ENCODE peak calls at places on chromosomes 5 and 9, in four cellular contexts. One of them, this sample, is unnamed.

GRCh38 chr5:180194410-180195345 is 14.3 kb downstream of the RASGEF1C start:
- DNase-seq in K562: no peak
- DNase-seq in GM12878: no peak
- DNase-seq in SK-N-SH: no peak
- DNase-seq in this sample: no peak

GRCh38 chr5:104184264-104184663 is 621.7 kb upstream of the NUDT12 start:
- DNase-seq in SK-N-SH: no peak
- DNase-seq in GM12878: no peak
- DNase-seq in K562: no peak
- DNase-seq in this sample: no peak

GRCh38 chr5:157718529-157718928 is 12.7 kb upstream of the THG1L start:
- DNase-seq in GM12878: peak
- DNase-seq in SK-N-SH: peak
- DNase-seq in K562: peak
- DNase-seq in this sample: no peak

GRCh38 chr9:70563437-70564204 is 149.2 kb upstream of the KLF9 start:
- DNase-seq in K562: no peak
- DNase-seq in GM12878: peak
- DNase-seq in SK-N-SH: no peak
- DNase-seq in this sample: no peak

GRCh38 chr5:116930628-116931027 is 356.0 kb upstream of the SEMA6A start:
- DNase-seq in SK-N-SH: no peak
- DNase-seq in K562: no peak
- DNase-seq in GM12878: no peak
- DNase-seq in this sample: no peak

GRCh38 chr5:65366655-65367054 is 115.1 kb downstream of the ADAMTS6 start:
- DNase-seq in K562: no peak
- DNase-seq in GM12878: no peak
- DNase-seq in SK-N-SH: peak
- DNase-seq in this sample: no peak

GRCh38 chr5:59458966-59459729 is 434.4 kb downstream of the PDE4D start:
- DNase-seq in SK-N-SH: no peak
- DNase-seq in K562: no peak
- DNase-seq in GM12878: no peak
- DNase-seq in this sample: no peak

GRCh38 chr5:141771031-141771430 is 89.0 kb upstream of the ARAP3 start:
- DNase-seq in GM12878: no peak
- DNase-seq in SK-N-SH: no peak
- DNase-seq in K562: peak
- DNase-seq in this sample: no peak

GRCh38 chr9:91179237-91180138 is 182.2 kb downstream of the AUH start:
- DNase-seq in GM12878: no peak
- DNase-seq in K562: no peak
- DNase-seq in SK-N-SH: no peak
- DNase-seq in this sample: no peak

GRCh38 chr9:105157178-105157583 is 87.3 kb upstream of the SLC44A1 start:
- DNase-seq in GM12878: no peak
- DNase-seq in SK-N-SH: peak
- DNase-seq in K562: no peak
- DNase-seq in this sample: no peak

GRCh38 chr9:118000581-118000980 is 296.4 kb downstream of the TLR4 start:
- DNase-seq in SK-N-SH: no peak
- DNase-seq in K562: no peak
- DNase-seq in GM12878: no peak
- DNase-seq in this sample: no peak

GRCh38 chr5:42507451-42508092 is 84.3 kb downstream of the GHR start:
- DNase-seq in K562: no peak
- DNase-seq in GM12878: no peak
- DNase-seq in SK-N-SH: no peak
- DNase-seq in this sample: no peak

GRCh38 chr5:72842816-72843215 is 26.4 kb downstream of the TNPO1 start:
- DNase-seq in K562: no peak
- DNase-seq in GM12878: no peak
- DNase-seq in SK-N-SH: no peak
- DNase-seq in this sample: no peak

GRCh38 chr9:134492281-134492691 is 149.3 kb upstream of the COL5A1 start:
- DNase-seq in SK-N-SH: peak
- DNase-seq in GM12878: no peak
- DNase-seq in K562: no peak
- DNase-seq in this sample: no peak

GRCh38 chr5:169458269-169458668 is 125.3 kb upstream of the SPDL1 start:
- DNase-seq in SK-N-SH: no peak
- DNase-seq in GM12878: no peak
- DNase-seq in K562: no peak
- DNase-seq in this sample: peak

GRCh38 chr5:125005287-125005686 is 258.8 kb upstream of the ZNF608 start:
- DNase-seq in SK-N-SH: peak
- DNase-seq in K562: no peak
- DNase-seq in GM12878: no peak
- DNase-seq in this sample: no peak

GRCh38 chr9:122239722-122240121 is 11.0 kb upstream of the LHX6 start:
- DNase-seq in SK-N-SH: no peak
- DNase-seq in K562: no peak
- DNase-seq in GM12878: no peak
- DNase-seq in this sample: no peak

GRCh38 chr9:130927995-130928900 is 10.8 kb downstream of the FIBCD1 start:
- DNase-seq in GM12878: peak
- DNase-seq in K562: peak
- DNase-seq in SK-N-SH: peak
- DNase-seq in this sample: no peak

GRCh38 chr5:179256229-179257189 is 88.8 kb downstream of the ADAMTS2 start:
- DNase-seq in GM12878: no peak
- DNase-seq in K562: no peak
- DNase-seq in SK-N-SH: peak
- DNase-seq in this sample: no peak

GRCh38 chr5:179762079-179762780 is 29.6 kb downstream of the MAML1 start:
- DNase-seq in GM12878: peak
- DNase-seq in SK-N-SH: peak
- DNase-seq in K562: peak
- DNase-seq in this sample: no peak

GRCh38 chr9:4069457-4070162 is 230.3 kb downstream of the GLIS3 start:
- DNase-seq in SK-N-SH: peak
- DNase-seq in GM12878: no peak
- DNase-seq in K562: no peak
- DNase-seq in this sample: no peak

GRCh38 chr9:90882991-90883600 is 81.5 kb downstream of the SYK start:
- DNase-seq in GM12878: no peak
- DNase-seq in SK-N-SH: no peak
- DNase-seq in K562: no peak
- DNase-seq in this sample: no peak

GRCh38 chr5:87916320-87916719 is 352.3 kb downstream of the TMEM161B start:
- DNase-seq in K562: no peak
- DNase-seq in GM12878: no peak
- DNase-seq in SK-N-SH: no peak
- DNase-seq in this sample: no peak

GRCh38 chr5:54514269-54514668 is 3.3 kb upstream of the SNX18 start:
- DNase-seq in GM12878: no peak
- DNase-seq in K562: no peak
- DNase-seq in SK-N-SH: no peak
- DNase-seq in this sample: no peak

GRCh38 chr9:128702949-128703615 is 779 bp downstream of the PKN3 start:
- DNase-seq in K562: peak
- DNase-seq in SK-N-SH: peak
- DNase-seq in GM12878: no peak
- DNase-seq in this sample: no peak

GRCh38 chr9:73008273-73008672 is 55.4 kb upstream of the ALDH1A1 start:
- DNase-seq in K562: no peak
- DNase-seq in GM12878: no peak
- DNase-seq in SK-N-SH: no peak
- DNase-seq in this sample: no peak

GRCh38 chr9:35635730-35636129 is 15.0 kb downstream of the SIT1 start:
- DNase-seq in GM12878: no peak
- DNase-seq in K562: no peak
- DNase-seq in SK-N-SH: no peak
- DNase-seq in this sample: no peak

GRCh38 chr9:34408173-34408572 is 31.5 kb upstream of the MYORG start:
- DNase-seq in GM12878: no peak
- DNase-seq in K562: no peak
- DNase-seq in SK-N-SH: no peak
- DNase-seq in this sample: no peak

GRCh38 chr9:101751895-101752294 is 13.4 kb upstream of the GRIN3A start:
- DNase-seq in GM12878: no peak
- DNase-seq in SK-N-SH: no peak
- DNase-seq in K562: no peak
- DNase-seq in this sample: no peak

GRCh38 chr9:90939367-90939766 is 137.7 kb downstream of the SYK start:
- DNase-seq in SK-N-SH: no peak
- DNase-seq in GM12878: no peak
- DNase-seq in K562: no peak
- DNase-seq in this sample: no peak

GRCh38 chr5:76972670-76973069 is 19.8 kb downstream of the CRHBP start:
- DNase-seq in K562: no peak
- DNase-seq in GM12878: no peak
- DNase-seq in SK-N-SH: no peak
- DNase-seq in this sample: no peak

GRCh38 chr5:69010443-69010842 is 83.4 kb upstream of the SLC30A5 start:
- DNase-seq in SK-N-SH: no peak
- DNase-seq in K562: no peak
- DNase-seq in GM12878: no peak
- DNase-seq in this sample: no peak

GRCh38 chr9:84315278-84315877 is 25.2 kb downstream of the SLC28A3 start:
- DNase-seq in GM12878: no peak
- DNase-seq in K562: peak
- DNase-seq in SK-N-SH: peak
- DNase-seq in this sample: peak
- TF ChIP-seq NRF1 in GM12878: no peak
- TF ChIP-seq NRF1 in K562: no peak
- TF ChIP-seq NRF1 in SK-N-SH: no peak
- TF ChIP-seq NRF1 in this sample: no peak

GRCh38 chr9:93684161-93684765 is 107.9 kb downstream of the PHF2 start:
- DNase-seq in GM12878: no peak
- DNase-seq in K562: no peak
- DNase-seq in SK-N-SH: no peak
- DNase-seq in this sample: no peak

GRCh38 chr9:93684806-93685553 is 108.6 kb downstream of the PHF2 start:
- DNase-seq in SK-N-SH: no peak
- DNase-seq in K562: peak
- DNase-seq in GM12878: no peak
- DNase-seq in this sample: no peak

GRCh38 chr9:93686127-93686879 is 109.9 kb downstream of the PHF2 start:
- DNase-seq in K562: no peak
- DNase-seq in SK-N-SH: no peak
- DNase-seq in GM12878: no peak
- DNase-seq in this sample: no peak

GRCh38 chr9:93683331-93684134 is 107.1 kb downstream of the PHF2 start:
- DNase-seq in K562: no peak
- DNase-seq in SK-N-SH: peak
- DNase-seq in GM12878: no peak
- DNase-seq in this sample: no peak

GRCh38 chr9:93686880-93687236 is 110.5 kb downstream of the PHF2 start:
- DNase-seq in GM12878: no peak
- DNase-seq in K562: no peak
- DNase-seq in SK-N-SH: no peak
- DNase-seq in this sample: no peak
- TF ChIP-seq NRF1 in GM12878: no peak
- TF ChIP-seq NRF1 in K562: no peak
- TF ChIP-seq NRF1 in SK-N-SH: no peak
- TF ChIP-seq NRF1 in this sample: no peak

DNA sequence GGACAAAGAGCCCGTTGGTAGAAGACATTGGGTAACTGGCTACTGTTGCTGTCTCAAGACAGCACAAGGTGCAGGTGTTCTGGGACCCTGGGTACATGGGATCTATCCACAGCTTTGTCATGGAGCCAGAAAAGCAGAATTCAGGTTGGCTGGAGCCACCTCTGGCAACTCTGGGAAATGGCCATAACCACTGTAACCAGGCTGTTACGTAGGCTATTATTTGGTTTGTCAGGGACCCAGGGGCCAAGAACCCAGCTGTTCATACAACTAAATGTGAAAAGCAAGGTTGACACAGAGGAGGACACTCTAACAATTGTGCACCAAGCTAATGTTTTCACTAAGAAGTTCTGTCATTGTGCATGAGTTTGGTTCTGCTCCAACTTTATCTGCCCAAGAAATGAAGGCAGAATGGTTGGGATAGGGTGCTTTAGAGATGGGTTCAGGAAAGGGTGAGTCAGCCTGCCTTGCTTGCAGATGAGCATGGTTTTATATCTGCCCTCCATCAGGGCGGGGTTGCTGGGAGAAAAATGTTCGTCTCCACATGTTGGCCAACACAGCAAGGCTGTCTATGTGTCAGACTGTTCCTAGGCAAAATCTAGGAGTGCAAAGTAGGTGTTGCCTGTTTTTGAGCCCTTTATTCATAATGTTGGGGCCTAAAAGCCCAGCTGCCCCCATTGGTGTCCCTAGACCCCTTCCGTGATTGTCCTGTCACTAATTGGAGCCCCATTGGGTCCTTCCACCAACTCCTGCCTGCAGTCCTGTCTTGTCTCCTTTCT is 131.3 kb upstream of the DAP start:
- DNase-seq in SK-N-SH: no peak
- DNase-seq in K562: no peak
- DNase-seq in GM12878: no peak
- DNase-seq in this sample: no peak
- TF ChIP-seq NRF1 in SK-N-SH: no peak
- TF ChIP-seq NRF1 in K562: no peak
- TF ChIP-seq NRF1 in GM12878: no peak
- TF ChIP-seq NRF1 in this sample: no peak

DNA sequence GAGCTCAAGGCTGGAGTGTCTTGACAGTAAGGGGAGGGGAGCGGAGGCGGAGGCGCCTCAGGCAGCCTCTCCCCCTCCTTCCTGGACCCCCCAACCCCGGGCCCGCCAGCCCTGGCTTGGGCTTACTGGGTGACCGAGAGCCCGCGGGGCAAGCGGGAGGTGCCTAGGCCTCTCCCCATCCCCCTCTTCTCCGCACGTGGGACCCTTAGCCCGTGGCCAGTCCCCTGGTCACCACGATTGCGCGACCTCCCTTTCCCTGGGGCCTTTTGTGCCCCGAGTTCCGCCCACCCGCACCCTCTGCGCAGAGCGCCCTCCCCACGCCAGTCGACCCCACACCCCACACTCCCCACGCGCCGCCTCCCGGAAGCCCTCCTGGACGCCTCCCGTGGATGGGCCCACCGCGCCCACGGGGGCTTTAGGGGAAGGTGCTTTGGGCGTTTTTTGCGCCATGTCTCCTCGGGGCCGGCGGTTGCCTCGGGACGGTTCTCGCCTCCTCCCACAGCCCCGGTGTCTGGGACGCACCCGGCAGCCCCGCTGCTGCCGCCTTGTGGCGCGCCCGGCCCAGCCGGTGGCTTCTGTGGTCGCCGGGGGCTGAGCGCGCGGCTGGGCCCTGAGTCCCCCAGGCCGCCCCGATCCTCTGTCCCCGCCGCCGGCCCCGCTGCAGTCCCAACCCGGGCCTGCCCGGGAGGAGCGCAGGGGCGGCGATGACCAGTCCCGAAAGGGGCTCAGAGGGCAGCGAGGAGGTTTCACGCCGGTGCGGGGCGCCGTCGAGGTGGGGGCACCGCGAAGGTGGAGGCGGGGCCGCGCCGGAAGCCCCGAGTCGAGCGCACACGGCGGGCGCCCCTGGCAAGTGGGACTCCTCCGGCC is 3.2 kb downstream of the TOR4A start:
- DNase-seq in K562: no peak
- DNase-seq in SK-N-SH: peak
- DNase-seq in GM12878: no peak
- DNase-seq in this sample: peak
- TF ChIP-seq NRF1 in K562: no peak
- TF ChIP-seq NRF1 in SK-N-SH: no peak
- TF ChIP-seq NRF1 in GM12878: no peak
- TF ChIP-seq NRF1 in this sample: no peak

GRCh38 chr9:137281345-137282116 is 4.0 kb downstream of the TOR4A start:
- DNase-seq in GM12878: no peak
- DNase-seq in K562: no peak
- DNase-seq in SK-N-SH: peak
- DNase-seq in this sample: peak

GRCh38 chr9:137286980-137287383 is 9.5 kb downstream of the TOR4A start:
- DNase-seq in SK-N-SH: peak
- DNase-seq in K562: peak
- DNase-seq in GM12878: no peak
- DNase-seq in this sample: peak
- TF ChIP-seq NRF1 in SK-N-SH: no peak
- TF ChIP-seq NRF1 in K562: no peak
- TF ChIP-seq NRF1 in GM12878: no peak
- TF ChIP-seq NRF1 in this sample: no peak